ENCODE peak calls at places on chromosomes 5 and 9, in eight cellular contexts. Q, E, K, O, B, H, I and N are unnamed samples.

GRCh38 chr5:144698454-144698853 is 527.8 kb downstream of the KCTD16 start:
- DNase-seq in Q (no peak), E (no peak), K (peak; percentile 26), O (peak; percentile 37), B (no peak), H (no peak), I (no peak), N (no peak)

GRCh38 chr9:105290401-105290800 is 46.0 kb downstream of the SLC44A1 start:
- DNase-seq in Q (no peak), E (no peak), K (peak; percentile 67), O (peak; percentile 70), B (no peak), H (no peak), I (no peak), N (peak; percentile 30)

GRCh38 chr5:8845316-8845715 is 700.6 kb downstream of the SEMA5A start:
- DNase-seq in Q (no peak), E (no peak), K (peak; percentile 21), O (peak; percentile 74), B (no peak), H (no peak), I (no peak), N (no peak)

GRCh38 chr5:152560508-152561137 is 155.5 kb upstream of the NMUR2 start:
- DNase-seq in Q (no peak), E (peak; percentile 73), K (peak; percentile 66), O (peak; percentile 72), B (peak; percentile 68), H (peak; percentile 10), I (peak; percentile 55), N (peak; percentile 19)

GRCh38 chr5:140178482-140179116 is 3.6 kb downstream of the CYSTM1 start:
- DNase-seq in Q (no peak), E (no peak), K (no peak), O (no peak), B (no peak), H (no peak), I (no peak), N (no peak)

GRCh38 chr5:40679998-40680681 is 425 bp downstream of the PTGER4 start:
- DNase-seq in Q (no peak), E (no peak), K (no peak), O (no peak), B (peak; percentile 28), H (peak; percentile 28), I (peak; percentile 80), N (no peak)

GRCh38 chr5:15502208-15502607 is 2.2 kb downstream of the FBXL7 start:
- DNase-seq in Q (no peak), E (no peak), K (peak; percentile 64), O (peak; percentile 64), B (no peak), H (no peak), I (no peak), N (no peak)

GRCh38 chr5:171330011-171330410 is 21.0 kb downstream of the TLX3 start:
- DNase-seq in Q (no peak), E (no peak), K (no peak), O (no peak), B (no peak), H (no peak), I (no peak), N (no peak)

GRCh38 chr9:14348241-14349140 is 34.5 kb upstream of the NFIB start:
- DNase-seq in Q (no peak), E (no peak), K (no peak), O (peak; percentile 58), B (no peak), H (no peak), I (peak; percentile 45), N (no peak)

GRCh38 chr9:133467101-133467500 is 7.3 kb downstream of the CACFD1 start:
- DNase-seq in Q (no peak), E (no peak), K (no peak), O (no peak), B (no peak), H (no peak), I (no peak), N (no peak)

GRCh38 chr9:137488330-137488653 is 29.2 kb upstream of the NSMF start:
- DNase-seq in Q (no peak), E (peak; percentile 40), K (no peak), O (no peak), B (no peak), H (no peak), I (peak; percentile 64), N (no peak)

GRCh38 chr5:143921525-143922311 is 109.8 kb downstream of the HMHB1 start:
- DNase-seq in Q (no peak), E (no peak), K (peak; percentile 97), O (peak; percentile 98), B (no peak), H (no peak), I (no peak), N (peak; percentile 88)

GRCh38 chr9:11275158-11275695 is 662.4 kb upstream of the PTPRD start:
- DNase-seq in Q (no peak), E (no peak), K (no peak), O (no peak), B (no peak), H (no peak), I (no peak), N (no peak)

GRCh38 chr9:5783982-5784381 is 48.9 kb downstream of the ERMP1 start:
- DNase-seq in Q (no peak), E (no peak), K (no peak), O (no peak), B (no peak), H (no peak), I (no peak), N (no peak)

GRCh38 chr5:143030349-143030748 is 260.2 kb downstream of the ARHGAP26 start:
- DNase-seq in Q (no peak), E (no peak), K (no peak), O (no peak), B (no peak), H (no peak), I (no peak), N (no peak)

GRCh38 chr9:85185486-85186217 is 516.1 kb downstream of the NTRK2 start:
- DNase-seq in Q (no peak), E (no peak), K (no peak), O (no peak), B (no peak), H (no peak), I (no peak), N (no peak)

GRCh38 chr5:90338712-90339372 is 70.7 kb downstream of the CETN3 start:
- DNase-seq in Q (no peak), E (no peak), K (no peak), O (no peak), B (no peak), H (no peak), I (no peak), N (no peak)

GRCh38 chr9:114583371-114583770 is 4.2 kb upstream of the ATP6V1G1 start:
- DNase-seq in Q (no peak), E (no peak), K (no peak), O (no peak), B (no peak), H (no peak), I (no peak), N (no peak)

GRCh38 chr9:7172445-7173115 is 414.8 kb downstream of the KDM4C start:
- DNase-seq in Q (no peak), E (no peak), K (peak; percentile 35), O (peak; percentile 34), B (no peak), H (no peak), I (no peak), N (peak; percentile 25)

GRCh38 chr9:34628656-34629491 is at the start of gene ARID3C:
- DNase-seq in Q (no peak), E (no peak), K (no peak), O (no peak), B (no peak), H (peak; percentile 34), I (peak; percentile 86), N (no peak)

DNA sequence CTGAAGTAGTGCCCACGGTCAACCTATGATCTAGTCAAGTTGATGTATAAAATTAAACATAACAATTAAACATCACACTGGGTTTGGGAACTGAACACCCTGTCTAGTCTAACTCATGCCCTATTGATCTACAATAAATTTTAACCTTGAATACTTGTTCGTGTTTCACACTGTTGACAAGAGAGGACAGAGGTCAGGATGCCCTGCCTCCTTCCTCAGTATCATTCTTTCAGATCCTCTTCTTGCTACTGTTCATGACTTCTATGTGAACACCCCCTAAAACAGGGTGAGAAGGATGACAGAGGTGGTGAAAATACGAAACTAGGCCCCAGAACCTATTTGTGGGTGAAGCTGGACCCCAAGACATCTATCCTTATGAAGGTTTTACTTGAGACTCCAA is 8.1 kb upstream of the MAT2B start:
- DNase-seq in Q (no peak), E (no peak), K (no peak), O (no peak), B (no peak), H (no peak), I (no peak), N (no peak)
- H3K4me3 ChIP-seq in Q (no peak overlapping the region), E (no peak overlapping the region), K (no peak overlapping the region), O (no peak overlapping the region), B (no peak overlapping the region), H (no peak overlapping the region), I (no peak overlapping the region), N (no peak overlapping the region)

GRCh38 chr5:72204946-72205345 is 97.7 kb downstream of the MAP1B start:
- DNase-seq in Q (no peak), E (no peak), K (peak; percentile 46), O (peak; percentile 25), B (no peak), H (no peak), I (no peak), N (no peak)
- H3K4me3 ChIP-seq in Q (no peak overlapping the region), E (no peak overlapping the region), K (no peak overlapping the region), O (no peak overlapping the region), B (no peak overlapping the region), H (no peak overlapping the region), I (no peak overlapping the region), N (no peak overlapping the region)

DNA sequence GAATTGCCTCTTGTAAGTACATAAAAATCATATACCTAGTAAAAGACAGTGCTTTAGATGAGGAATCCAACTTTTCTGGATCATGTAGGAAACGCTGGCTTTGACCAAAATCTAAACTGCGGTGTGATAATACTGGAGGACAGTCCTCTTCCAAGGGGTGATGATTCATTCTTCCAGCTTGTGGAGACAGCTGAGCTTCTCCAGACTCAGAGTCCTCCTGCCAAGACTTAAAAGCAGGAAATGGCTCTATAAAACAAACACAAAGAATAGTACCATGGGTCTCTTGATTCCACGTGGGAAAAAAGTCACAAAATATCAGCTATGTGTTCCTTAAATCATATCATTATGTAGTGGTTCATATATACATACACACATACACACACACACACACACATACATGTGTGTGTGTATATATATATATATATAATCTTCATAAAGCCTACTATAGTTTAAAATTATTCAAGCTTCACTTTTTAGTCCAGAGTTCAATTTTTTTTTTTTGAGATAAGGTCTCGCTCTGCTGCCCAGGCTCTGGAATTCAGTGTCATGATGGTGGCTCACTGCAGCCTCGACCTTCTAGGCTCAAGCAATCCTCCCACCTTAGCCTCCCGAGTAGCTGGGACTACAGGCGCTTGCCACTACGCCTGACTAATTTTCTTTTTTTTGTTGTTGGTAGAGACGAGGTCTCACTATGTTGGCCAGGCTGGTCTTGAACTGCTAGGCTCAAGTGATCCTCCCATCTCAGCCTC is 65.0 kb downstream of the PKD2L2 start:
- DNase-seq in Q (no peak), E (no peak), K (peak; percentile 87), O (peak; percentile 93), B (no peak), H (no peak), I (no peak), N (peak; percentile 78)
- H3K4me3 ChIP-seq in Q (no peak overlapping the region), E (no peak overlapping the region), K (peak overlapping the region; percentile 20), O (no peak overlapping the region), B (no peak overlapping the region), H (no peak overlapping the region), I (no peak overlapping the region), N (no peak overlapping the region)

GRCh38 chr9:16726718-16727451 is 143.6 kb downstream of the BNC2 start:
- DNase-seq in Q (peak; percentile 96), E (peak; percentile 46), K (peak; percentile 84), O (peak; percentile 94), B (peak; percentile 76), H (no peak), I (peak; percentile 86), N (peak; percentile 69)
- H3K4me3 ChIP-seq in Q (peak overlapping the region; percentile 37), E (peak overlapping the region; percentile 65), K (peak overlapping the region; percentile 67), O (peak overlapping the region; percentile 60), B (peak overlapping the region; percentile 64), H (no peak overlapping the region), I (peak overlapping the region; percentile 37), N (peak overlapping the region; percentile 59)